ENCODE peak calls at places on chromosomes 5 and 9, in four cellular contexts. One of them, this sample, is unnamed.

GRCh38 chr5:60540855-60541805 is 158.8 kb downstream of the DEPDC1B start:
- DNase-seq in colonic mucosa: no peak
- DNase-seq in AG10803: peak; percentile 75
- DNase-seq in HepG2: peak; percentile 32
- DNase-seq in this sample: no peak

GRCh38 chr5:7261900-7262299 is 134.0 kb upstream of the ADCY2 start:
- DNase-seq in colonic mucosa: no peak
- DNase-seq in AG10803: no peak
- DNase-seq in HepG2: no peak
- DNase-seq in this sample: no peak

GRCh38 chr5:28810751-28811136 is 1772.4 kb upstream of the CDH9 start:
- DNase-seq in colonic mucosa: no peak
- DNase-seq in AG10803: no peak
- DNase-seq in HepG2: peak; percentile 1
- DNase-seq in this sample: no peak

GRCh38 chr5:58133631-58134296 is 326.1 kb downstream of the PLK2 start:
- DNase-seq in colonic mucosa: no peak
- DNase-seq in AG10803: peak; percentile 96
- DNase-seq in HepG2: no peak
- DNase-seq in this sample: no peak

GRCh38 chr5:36669015-36669651 is 62.7 kb downstream of the SLC1A3 start:
- DNase-seq in colonic mucosa: no peak
- DNase-seq in AG10803: no peak
- DNase-seq in HepG2: no peak
- DNase-seq in this sample: no peak

GRCh38 chr5:106267256-106267655 is 1403.5 kb downstream of the EFNA5 start:
- DNase-seq in colonic mucosa: no peak
- DNase-seq in AG10803: no peak
- DNase-seq in HepG2: no peak
- DNase-seq in this sample: no peak

GRCh38 chr9:13688990-13689600 is 409.6 kb upstream of the MPDZ start:
- DNase-seq in colonic mucosa: no peak
- DNase-seq in AG10803: peak; percentile 18
- DNase-seq in HepG2: no peak
- DNase-seq in this sample: peak; percentile 7

GRCh38 chr9:70859694-70860093 is 261.7 kb downstream of the TRPM3 start:
- DNase-seq in colonic mucosa: no peak
- DNase-seq in AG10803: no peak
- DNase-seq in HepG2: no peak
- DNase-seq in this sample: no peak

GRCh38 chr9:88694625-88695024 is 159.6 kb downstream of the NXNL2 start:
- DNase-seq in colonic mucosa: no peak
- DNase-seq in AG10803: peak; percentile 49
- DNase-seq in HepG2: no peak
- DNase-seq in this sample: no peak

GRCh38 chr5:149426931-149427330 is 47.8 kb upstream of the IL17B start:
- DNase-seq in colonic mucosa: no peak
- DNase-seq in AG10803: no peak
- DNase-seq in HepG2: no peak
- DNase-seq in this sample: no peak

GRCh38 chr9:89422151-89422918 is 75.6 kb downstream of the SEMA4D start:
- DNase-seq in colonic mucosa: no peak
- DNase-seq in AG10803: no peak
- DNase-seq in HepG2: no peak
- DNase-seq in this sample: no peak

GRCh38 chr5:1405121-1405520 is 40.1 kb downstream of the SLC6A3 start:
- DNase-seq in colonic mucosa: no peak
- DNase-seq in AG10803: no peak
- DNase-seq in HepG2: no peak
- DNase-seq in this sample: no peak

GRCh38 chr9:131733601-131734061 is 6.2 kb downstream of the RAPGEF1 start:
- DNase-seq in colonic mucosa: peak; percentile 64
- DNase-seq in AG10803: peak; percentile 94
- DNase-seq in HepG2: no peak
- DNase-seq in this sample: no peak

GRCh38 chr5:61029456-61030162 is 84.6 kb downstream of the NDUFAF2 start:
- DNase-seq in colonic mucosa: no peak
- DNase-seq in AG10803: no peak
- DNase-seq in HepG2: no peak
- DNase-seq in this sample: no peak

GRCh38 chr9:127684576-127684975 is 22.2 kb upstream of the CFAP157 start:
- DNase-seq in colonic mucosa: no peak
- DNase-seq in AG10803: peak; percentile 58
- DNase-seq in HepG2: no peak
- DNase-seq in this sample: no peak

GRCh38 chr5:72600401-72600981 is 93.3 kb upstream of the ZNF366 start:
- DNase-seq in colonic mucosa: peak; percentile 51
- DNase-seq in AG10803: peak; percentile 96
- DNase-seq in HepG2: no peak
- DNase-seq in this sample: no peak

GRCh38 chr9:115879451-115879850 is 274.1 kb upstream of the PAPPA start:
- DNase-seq in colonic mucosa: no peak
- DNase-seq in AG10803: no peak
- DNase-seq in HepG2: no peak
- DNase-seq in this sample: no peak

GRCh38 chr5:137921931-137922330 is 32.7 kb downstream of the PKD2L2 start:
- DNase-seq in colonic mucosa: no peak
- DNase-seq in AG10803: peak; percentile 64
- DNase-seq in HepG2: no peak
- DNase-seq in this sample: no peak

GRCh38 chr9:37769995-37770394 is 14.9 kb downstream of the EXOSC3 start:
- DNase-seq in colonic mucosa: no peak
- DNase-seq in AG10803: no peak
- DNase-seq in HepG2: no peak
- DNase-seq in this sample: no peak

GRCh38 chr9:127397722-127398647 is 1.0 kb downstream of the SLC2A8 start:
- DNase-seq in colonic mucosa: peak; percentile 53
- DNase-seq in AG10803: peak; percentile 13
- DNase-seq in HepG2: peak; percentile 36
- DNase-seq in this sample: no peak

GRCh38 chr5:176447538-176447981 is 625 bp upstream of the FAF2 start:
- DNase-seq in colonic mucosa: no peak
- DNase-seq in AG10803: no peak
- DNase-seq in HepG2: no peak
- DNase-seq in this sample: no peak

GRCh38 chr5:107813559-107813958 is 142.8 kb upstream of the EFNA5 start:
- DNase-seq in colonic mucosa: no peak
- DNase-seq in AG10803: no peak
- DNase-seq in HepG2: no peak
- DNase-seq in this sample: no peak

GRCh38 chr9:134955156-134955555 is 37.4 kb upstream of the FCN1 start:
- DNase-seq in colonic mucosa: no peak
- DNase-seq in AG10803: no peak
- DNase-seq in HepG2: no peak
- DNase-seq in this sample: no peak

GRCh38 chr9:69149321-69149807 is 24.7 kb upstream of the TJP2 start:
- DNase-seq in colonic mucosa: no peak
- DNase-seq in AG10803: peak; percentile 67
- DNase-seq in HepG2: no peak
- DNase-seq in this sample: peak; percentile 64

GRCh38 chr5:57735754-57736153 is 253.1 kb upstream of the ACTBL2 start:
- DNase-seq in colonic mucosa: no peak
- DNase-seq in AG10803: peak; percentile 89
- DNase-seq in HepG2: peak; percentile 14
- DNase-seq in this sample: no peak

GRCh38 chr5:170540276-170540675 is 36.5 kb downstream of the KCNIP1 start:
- DNase-seq in colonic mucosa: no peak
- DNase-seq in AG10803: no peak
- DNase-seq in HepG2: no peak
- DNase-seq in this sample: no peak

GRCh38 chr9:136965771-136966484 is 11.4 kb upstream of the PTGDS start:
- DNase-seq in colonic mucosa: no peak
- DNase-seq in AG10803: no peak
- DNase-seq in HepG2: no peak
- DNase-seq in this sample: no peak
- H3K4me3 ChIP-seq in colonic mucosa: no peak overlapping the region
- H3K4me3 ChIP-seq in AG10803: no peak overlapping the region
- H3K4me3 ChIP-seq in HepG2: no peak overlapping the region
- H3K4me3 ChIP-seq in this sample: no peak overlapping the region

GRCh38 chr5:95549030-95549429 is 5.7 kb downstream of the SKIC3 start:
- DNase-seq in colonic mucosa: no peak
- DNase-seq in AG10803: no peak
- DNase-seq in HepG2: no peak
- DNase-seq in this sample: no peak

GRCh38 chr5:95554331-95554646 is 488 bp downstream of the SKIC3 start:
- DNase-seq in colonic mucosa: no peak
- DNase-seq in AG10803: no peak
- DNase-seq in HepG2: no peak
- DNase-seq in this sample: no peak

GRCh38 chr5:95555553-95555952 is 652 bp downstream of the ARSK start:
- DNase-seq in colonic mucosa: no peak
- DNase-seq in AG10803: no peak
- DNase-seq in HepG2: no peak
- DNase-seq in this sample: no peak

DNA sequence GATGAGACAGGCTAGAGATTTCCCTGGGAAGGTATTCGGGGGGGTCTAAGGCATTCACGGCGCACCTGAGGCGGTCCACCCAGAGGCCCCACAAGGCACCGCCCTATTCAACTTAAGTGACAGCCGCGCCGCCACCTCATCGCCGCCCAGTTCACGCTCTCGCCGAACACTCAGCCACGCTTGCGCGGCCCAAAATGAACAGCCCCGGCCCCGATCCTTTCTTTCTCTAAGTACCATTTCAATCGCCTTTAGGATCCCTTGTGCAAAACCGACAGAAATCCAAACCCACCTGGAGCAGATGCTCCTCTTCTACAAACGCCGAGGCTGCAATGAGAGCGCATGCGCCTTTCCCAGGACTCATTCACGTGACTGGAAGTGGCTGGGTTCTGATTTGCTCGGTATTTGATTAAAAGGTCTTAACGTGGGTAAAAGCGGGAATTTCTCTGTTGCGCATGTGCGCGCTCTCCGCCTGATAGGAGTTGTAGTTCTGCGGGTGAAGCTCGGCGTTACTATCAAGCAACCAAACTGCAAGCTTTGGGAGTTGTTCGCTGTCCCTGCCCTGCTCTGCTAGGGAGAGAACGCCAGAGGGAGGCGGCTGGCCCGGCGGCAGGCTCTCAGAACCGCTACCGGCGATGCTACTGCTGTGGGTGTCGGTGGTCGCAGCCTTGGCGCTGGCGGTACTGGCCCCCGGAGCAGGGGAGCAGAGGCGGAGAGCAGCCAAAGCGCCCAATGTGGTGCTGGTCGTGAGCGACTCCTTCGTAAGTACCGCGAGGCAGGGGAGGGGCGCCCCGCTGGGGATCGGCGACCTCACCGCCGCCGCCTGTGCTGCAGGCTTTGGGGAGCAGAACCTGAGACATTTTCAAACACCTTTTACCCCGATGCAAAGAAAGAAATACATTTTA is at the start of the genes ARSK and SKIC3:
- DNase-seq in colonic mucosa: peak; percentile 96
- DNase-seq in AG10803: peak; percentile 100
- DNase-seq in HepG2: peak; percentile 97
- DNase-seq in this sample: peak; percentile 99
- TF ChIP-seq CTCF in colonic mucosa: peak; percentile 13
- TF ChIP-seq CTCF in AG10803: peak; percentile 59
- TF ChIP-seq CTCF in HepG2: peak; percentile 51
- TF ChIP-seq CTCF in this sample: peak; percentile 2

DNA sequence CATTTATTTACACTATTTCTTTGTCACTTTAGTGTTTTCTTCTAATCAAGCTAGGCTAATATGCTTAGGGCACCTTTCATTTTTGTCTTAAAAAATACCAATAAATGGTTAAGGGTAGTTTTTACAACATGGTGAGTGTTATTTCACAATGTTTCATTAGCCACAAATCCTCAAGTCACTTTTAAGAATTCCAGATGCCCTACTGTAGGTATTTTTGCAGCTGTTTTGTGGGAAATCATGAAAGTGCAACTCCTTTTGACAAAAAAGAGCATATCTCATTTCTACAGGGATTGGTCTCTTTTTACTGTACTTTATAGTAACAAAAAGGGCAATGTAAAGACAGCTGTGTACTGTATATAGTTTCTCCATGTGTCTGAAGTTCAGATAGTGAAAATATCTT is 28.3 kb upstream of the GAS1 start:
- DNase-seq in colonic mucosa: no peak
- DNase-seq in AG10803: peak; percentile 80
- DNase-seq in HepG2: no peak
- DNase-seq in this sample: no peak
- H3K4me3 ChIP-seq in colonic mucosa: no peak overlapping the region
- H3K4me3 ChIP-seq in AG10803: no peak overlapping the region
- H3K4me3 ChIP-seq in HepG2: no peak overlapping the region
- H3K4me3 ChIP-seq in this sample: no peak overlapping the region

DNA sequence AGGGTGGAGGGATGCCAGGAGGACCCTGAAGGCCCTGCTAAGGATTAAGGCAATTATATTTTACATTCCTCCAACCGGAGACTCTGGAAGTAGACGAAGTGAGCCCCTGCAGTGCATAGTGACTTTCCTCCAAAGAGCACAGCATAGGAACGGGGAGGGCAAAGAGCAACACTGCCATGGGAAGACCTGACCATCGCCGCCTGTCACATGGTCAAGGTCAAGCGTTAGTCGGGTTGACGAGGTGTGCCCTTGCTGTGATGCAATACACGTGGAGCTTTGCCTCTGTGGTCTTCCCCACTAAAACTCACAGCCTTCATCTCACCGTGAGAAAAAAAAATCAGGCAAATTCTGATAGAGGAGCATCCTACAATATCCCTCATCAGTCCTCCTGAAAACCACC is 22.6 kb upstream of the ANKRD33B start:
- DNase-seq in colonic mucosa: no peak
- DNase-seq in AG10803: no peak
- DNase-seq in HepG2: no peak
- DNase-seq in this sample: no peak
- TF ChIP-seq CTCF in colonic mucosa: no peak
- TF ChIP-seq CTCF in AG10803: no peak
- TF ChIP-seq CTCF in HepG2: no peak
- TF ChIP-seq CTCF in this sample: no peak

DNA sequence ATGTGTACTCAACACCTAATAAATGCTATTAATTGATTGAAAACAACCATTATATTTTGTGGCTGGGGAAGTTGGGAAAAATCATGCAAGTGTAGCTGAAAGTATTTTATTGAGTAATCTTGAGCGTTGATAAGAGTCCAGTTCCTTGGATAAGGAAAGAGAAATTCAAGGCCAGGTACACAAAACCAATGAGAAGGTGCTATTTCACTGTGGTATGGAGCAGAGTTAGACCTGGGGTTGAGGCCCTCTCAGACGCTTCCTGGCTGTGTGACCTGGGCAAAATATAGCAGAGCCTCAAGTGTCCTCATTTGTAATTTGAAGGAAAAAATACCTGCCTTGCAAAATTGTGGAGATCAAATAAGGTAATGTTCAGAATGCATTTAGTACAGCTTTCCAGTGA is 50.1 kb downstream of the GALNT10 start:
- DNase-seq in colonic mucosa: no peak
- DNase-seq in AG10803: no peak
- DNase-seq in HepG2: no peak
- DNase-seq in this sample: no peak
- H3K4me3 ChIP-seq in colonic mucosa: no peak overlapping the region
- H3K4me3 ChIP-seq in AG10803: no peak overlapping the region
- H3K4me3 ChIP-seq in HepG2: no peak overlapping the region
- H3K4me3 ChIP-seq in this sample: no peak overlapping the region

This sample was measured in LNCaP clone FGC.